ENCODE peak calls at places on chromosomes 4 and X, in five cellular contexts. U is AG10803, X is WTC11, O is GM13977, M is HFF-Myc. W is an unnamed sample.

GRCh38 chr4:171644430-171645057 is 168.7 kb upstream of the GALNTL6 start:
- DNase-seq in U (no peak), X (no peak), O (peak; percentile 23), M (no peak), W (no peak)

GRCh38 chr4:140176735-140177134 is 22.8 kb upstream of the MAML3 start:
- DNase-seq in U (peak; percentile 31), X (no peak), O (no peak), M (peak; percentile 17), W (no peak)

GRCh38 chrX:49644991-49645637 is 46.3 kb downstream of the GAGE1 start:
- DNase-seq in U (no peak), X (no peak), O (no peak), M (no peak), W (no peak)

GRCh38 chr4:30718889-30719252 is 1.3 kb upstream of the PCDH7 start:
- DNase-seq in U (no peak), X (no peak), O (peak; percentile 13), M (no peak), W (no peak)

GRCh38 chrX:40107291-40108083 is 9.7 kb upstream of the BCOR start:
- DNase-seq in U (no peak), X (no peak), O (peak; percentile 61), M (no peak), W (no peak)

GRCh38 chrX:134542485-134542884 is 82.5 kb downstream of the HPRT1 start:
- DNase-seq in U (peak; percentile 83), X (no peak), O (no peak), M (no peak), W (no peak)

GRCh38 chrX:115177941-115178340 is 11.3 kb upstream of the RBMXL3 start:
- DNase-seq in U (no peak), X (no peak), O (no peak), M (no peak), W (no peak)

GRCh38 chr4:108335081-108335480 is 166.3 kb upstream of the LEF1 start:
- DNase-seq in U (no peak), X (no peak), O (no peak), M (no peak), W (no peak)

GRCh38 chrX:110414679-110415439 is 56.2 kb downstream of the RTL9 start:
- DNase-seq in U (peak; percentile 77), X (no peak), O (peak; percentile 18), M (no peak), W (no peak)

GRCh38 chrX:46574941-46575381 is 1.4 kb downstream of the CHST7 start:
- DNase-seq in U (no peak), X (peak; percentile 37), O (peak; percentile 39), M (no peak), W (no peak)
- TF ChIP-seq CTCF in U (no peak), X (no peak), O (peak; percentile 25), M (no peak), W (no peak)

DNA sequence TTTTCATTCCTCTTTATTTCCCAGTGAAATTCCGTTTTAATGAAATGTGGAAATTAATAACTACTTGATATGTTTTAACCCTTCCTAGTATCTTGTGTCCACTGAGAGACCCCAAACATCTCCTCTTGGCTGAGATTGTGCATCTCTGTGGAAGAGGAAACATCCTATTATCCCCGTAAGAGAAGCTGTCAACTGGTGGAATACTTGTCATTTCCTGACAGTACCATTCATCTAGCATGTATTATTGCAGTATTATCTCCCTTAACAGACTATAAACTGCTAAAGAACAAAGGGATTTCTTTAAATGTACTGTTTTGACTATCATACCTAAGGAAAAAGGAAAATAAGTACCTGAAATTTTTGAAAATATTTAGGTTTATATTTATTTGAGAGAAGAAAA is 277.3 kb upstream of the SLC7A11 start:
- DNase-seq in U (no peak), X (no peak), O (no peak), M (no peak), W (no peak)
- TF ChIP-seq CTCF in U (no peak), X (no peak), O (no peak), M (no peak), W (no peak)

GRCh38 chr4:40747436-40747835 is 2.3 kb upstream of the NSUN7 start:
- DNase-seq in U (no peak), X (no peak), O (no peak), M (no peak), W (no peak)

GRCh38 chr4:40750461-40751258 is 905 bp downstream of the NSUN7 start:
- DNase-seq in U (peak; percentile 31), X (peak; percentile 34), O (no peak), M (no peak), W (no peak)

GRCh38 chr4:40745585-40745984 is 4.2 kb upstream of the NSUN7 start:
- DNase-seq in U (no peak), X (no peak), O (no peak), M (no peak), W (no peak)

GRCh38 chr4:40744218-40744617 is 5.5 kb upstream of the NSUN7 start:
- DNase-seq in U (no peak), X (no peak), O (no peak), M (no peak), W (no peak)

GRCh38 chr4:40749717-40750460 is at the start of gene NSUN7:
- DNase-seq in U (peak; percentile 5), X (peak; percentile 95), O (peak; percentile 37), M (no peak), W (peak; percentile 89)
- TF ChIP-seq CTCF in U (no peak), X (no peak), O (no peak), M (no peak), W (no peak)

DNA sequence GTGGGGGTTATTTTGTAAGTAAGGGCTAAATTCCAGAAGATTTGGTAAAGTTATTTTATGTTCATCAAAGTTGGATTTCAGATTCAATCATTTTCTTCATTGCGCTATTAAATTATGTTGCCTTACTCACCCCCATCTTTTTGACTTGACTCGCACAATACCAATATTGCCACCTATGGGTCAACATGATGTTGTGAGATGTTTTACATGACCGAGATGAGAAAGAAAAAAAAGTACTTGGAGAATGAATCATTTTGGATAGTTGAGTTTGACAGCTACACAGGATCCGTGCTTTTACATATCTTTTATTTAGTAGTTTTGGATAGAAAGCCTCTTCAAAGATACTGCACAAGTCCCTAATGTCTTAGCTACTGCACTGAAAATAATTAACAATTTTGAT is 224.2 kb upstream of the EMCN start:
- DNase-seq in U (peak; percentile 45), X (no peak), O (peak; percentile 5), M (no peak), W (no peak)
- TF ChIP-seq CTCF in U (peak; percentile 52), X (no peak), O (peak; percentile 14), M (peak; percentile 24), W (peak; percentile 34)

GRCh38 chr4:15003441-15003890 is 1.2 kb downstream of the CPEB2 start:
- DNase-seq in U (peak; percentile 30), X (peak; percentile 44), O (peak; percentile 66), M (no peak), W (peak; percentile 71)

GRCh38 chr4:15001825-15002658 is at the start of gene CPEB2:
- DNase-seq in U (peak; percentile 97), X (peak; percentile 87), O (peak; percentile 92), M (peak; percentile 52), W (peak; percentile 94)

GRCh38 chr4:15002659-15003440 is 569 bp downstream of the CPEB2 start:
- DNase-seq in U (peak; percentile 87), X (peak; percentile 71), O (peak; percentile 81), M (no peak), W (peak; percentile 76)

GRCh38 chr4:15003891-15004700 is 1.8 kb downstream of the CPEB2 start:
- DNase-seq in U (peak; percentile 9), X (peak; percentile 55), O (peak; percentile 40), M (no peak), W (peak; percentile 69)

DNA sequence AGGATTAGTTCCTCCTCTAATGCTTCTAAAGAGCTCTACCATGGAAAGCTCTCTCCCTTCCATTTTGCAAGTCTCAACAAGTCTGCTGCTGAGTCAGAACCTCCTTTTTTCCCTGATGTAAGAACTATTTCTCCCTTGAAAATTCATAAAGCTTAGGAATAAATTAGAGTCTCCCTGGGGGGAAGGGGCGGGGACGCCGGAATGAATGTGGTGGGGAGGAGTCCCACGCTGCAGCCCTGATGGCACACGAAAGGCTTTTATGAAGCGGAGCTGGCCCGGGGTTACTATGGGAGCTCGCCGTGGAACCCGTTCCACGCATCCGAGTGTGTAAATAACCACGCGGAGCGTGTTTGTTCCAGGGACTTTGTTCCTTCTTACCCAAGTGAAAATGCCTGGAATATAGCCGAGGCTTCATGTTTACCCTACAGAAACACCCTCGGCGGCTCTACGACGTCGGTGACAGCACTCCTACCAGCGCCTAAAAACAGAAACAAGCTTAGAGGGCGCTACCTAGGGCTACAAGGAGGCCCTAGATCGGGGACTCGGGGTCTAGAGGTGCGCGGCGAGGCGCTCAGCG is 945 bp upstream of the CPEB2 start:
- DNase-seq in U (peak; percentile 95), X (peak; percentile 48), O (peak; percentile 48), M (peak; percentile 32), W (peak; percentile 67)
- TF ChIP-seq CTCF in U (no peak), X (no peak), O (no peak), M (no peak), W (no peak)

DNA sequence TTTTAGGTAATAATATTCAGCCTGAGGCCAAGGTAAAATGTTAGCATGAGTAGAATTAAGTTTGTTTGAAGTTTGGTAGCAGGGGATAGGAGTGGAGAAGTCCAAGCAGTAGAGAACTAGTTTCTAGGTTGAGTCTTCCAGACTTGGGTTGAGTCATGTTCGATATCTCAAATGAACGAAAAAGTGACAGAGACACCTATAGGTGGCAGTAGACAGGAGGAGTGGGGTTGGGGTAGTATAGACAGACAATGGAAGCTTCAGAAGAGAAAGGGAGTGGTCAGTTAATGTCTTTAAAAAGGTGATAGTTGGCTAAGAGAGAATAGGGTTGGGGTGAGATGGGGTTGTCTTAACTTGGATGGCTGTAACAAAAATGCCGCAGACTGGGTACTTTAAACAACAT is 58.7 kb upstream of the EMCN start:
- DNase-seq in U (no peak), X (no peak), O (no peak), M (no peak), W (no peak)
- TF ChIP-seq CTCF in U (no peak), X (no peak), O (no peak), M (no peak), W (no peak)

GRCh38 chr4:24473309-24473721 is 111.0 kb downstream of the DHX15 start:
- DNase-seq in U (peak; percentile 23), X (no peak), O (peak; percentile 42), M (no peak), W (no peak)
- TF ChIP-seq CTCF in U (no peak), X (no peak), O (no peak), M (no peak), W (peak; percentile 41)

GRCh38 chr4:16377887-16378286 is 151.6 kb upstream of the TAPT1 start:
- DNase-seq in U (no peak), X (peak; percentile 34), O (no peak), M (no peak), W (no peak)
- TF ChIP-seq CTCF in U (no peak), X (no peak), O (no peak), M (no peak), W (no peak)

W was measured in type B pancreatic cell.